ENCODE peak calls at places on chromosomes 12 and 14, in five cellular contexts. J, P, Y, D and A are unnamed samples. For H3K36me3, the result is how much of the 10 kb centered on the place peaks cover.

GRCh38 chr14:103772078-103772712 is 56.6 kb downstream of the ZFYVE21 start:
- DNase-seq in J (no peak), P (no peak), Y (no peak), D (no peak), A (no peak)

GRCh38 chr14:68612049-68612448 is 180.8 kb downstream of the ZFP36L1 start:
- DNase-seq in J (no peak), P (peak), Y (no peak), D (no peak), A (no peak)

GRCh38 chr12:47954467-47955045 is 8.8 kb upstream of the TMEM106C start:
- DNase-seq in J (no peak), P (no peak), Y (no peak), D (no peak), A (no peak)

GRCh38 chr14:51451561-51451960 is 200.1 kb upstream of the FRMD6 start:
- DNase-seq in J (no peak), P (no peak), Y (no peak), D (no peak), A (no peak)

GRCh38 chr12:45730116-45730841 is 773 bp downstream of the ARID2 start:
- DNase-seq in J (peak), P (peak), Y (peak), D (peak), A (peak)

GRCh38 chr12:130620281-130620680 is 95.8 kb downstream of the RIMBP2 start:
- DNase-seq in J (no peak), P (no peak), Y (no peak), D (no peak), A (no peak)

GRCh38 chr12:29044799-29045198 is 104.3 kb upstream of the FAR2 start:
- DNase-seq in J (no peak), P (no peak), Y (no peak), D (no peak), A (no peak)

GRCh38 chr14:101598159-101598558 is 36.9 kb downstream of the DIO3 start:
- DNase-seq in J (no peak), P (no peak), Y (no peak), D (no peak), A (no peak)

GRCh38 chr12:51631591-51631990 is 40.6 kb downstream of the SCN8A start:
- DNase-seq in J (no peak), P (peak), Y (no peak), D (no peak), A (no peak)

GRCh38 chr12:10722905-10723866 is at the start of gene YBX3:
- DNase-seq in J (peak), P (peak), Y (no peak), D (peak), A (peak)

GRCh38 chr12:57874166-57875108 is 27.9 kb upstream of the CTDSP2 start:
- DNase-seq in J (no peak), P (no peak), Y (no peak), D (no peak), A (no peak)

GRCh38 chr12:130457215-130457614 is 119.5 kb downstream of the PIWIL1 start:
- DNase-seq in J (no peak), P (no peak), Y (no peak), D (no peak), A (no peak)

GRCh38 chr12:65868133-65868705 is 43.9 kb downstream of the HMGA2 start:
- DNase-seq in J (no peak), P (peak), Y (no peak), D (no peak), A (no peak)

GRCh38 chr14:20144820-20145219 is 6.2 kb downstream of the OR4N5 start:
- DNase-seq in J (no peak), P (no peak), Y (no peak), D (no peak), A (no peak)

GRCh38 chr12:96237465-96238077 is 43.4 kb downstream of the ELK3 start:
- DNase-seq in J (peak), P (peak), Y (no peak), D (peak), A (no peak)

GRCh38 chr12:98873823-98874222 is 228.7 kb downstream of the APAF1 start:
- DNase-seq in J (no peak), P (no peak), Y (no peak), D (no peak), A (no peak)

GRCh38 chr12:66049538-66050282 is 80.8 kb downstream of the LLPH start:
- DNase-seq in J (no peak), P (peak), Y (no peak), D (no peak), A (no peak)

GRCh38 chr14:71415404-71415690 is 508.1 kb downstream of the PCNX1 start:
- DNase-seq in J (no peak), P (peak), Y (no peak), D (no peak), A (no peak)

GRCh38 chr14:106848330-106849121 is 1322.1 kb downstream of the TMEM121 start:
- DNase-seq in J (no peak), P (no peak), Y (peak), D (no peak), A (no peak)

GRCh38 chr12:113867258-113867657 is 98.9 kb downstream of the RBM19 start:
- DNase-seq in J (no peak), P (no peak), Y (peak), D (no peak), A (peak)

GRCh38 chr12:32061033-32061432 is 45.6 kb upstream of the BICD1 start:
- DNase-seq in J (no peak), P (no peak), Y (no peak), D (no peak), A (no peak)

GRCh38 chr12:76020731-76021672 is 10.6 kb downstream of the PHLDA1 start:
- DNase-seq in J (peak), P (peak), Y (no peak), D (peak), A (no peak)

GRCh38 chr14:50312734-50313054 is 570 bp downstream of the DMAC2L start:
- DNase-seq in J (no peak), P (peak), Y (no peak), D (no peak), A (no peak)

GRCh38 chr12:24025153-24025798 is 75.8 kb upstream of the SOX5 start:
- DNase-seq in J (no peak), P (peak), Y (no peak), D (no peak), A (no peak)

GRCh38 chr12:123942911-123943648 is 29.6 kb downstream of the CCDC92 start:
- DNase-seq in J (no peak), P (peak), Y (no peak), D (no peak), A (peak)

GRCh38 chr12:47814539-47815170 is 5.0 kb downstream of the HDAC7 start:
- DNase-seq in J (no peak), P (no peak), Y (no peak), D (peak), A (no peak)

GRCh38 chr12:132602578-132603239 is 7.7 kb downstream of the LRCOL1 start:
- DNase-seq in J (no peak), P (no peak), Y (no peak), D (peak), A (peak)

GRCh38 chr12:95473440-95473946 is 459 bp upstream of the METAP2 start:
- DNase-seq in J (peak), P (peak), Y (peak), D (peak), A (peak)

DNA sequence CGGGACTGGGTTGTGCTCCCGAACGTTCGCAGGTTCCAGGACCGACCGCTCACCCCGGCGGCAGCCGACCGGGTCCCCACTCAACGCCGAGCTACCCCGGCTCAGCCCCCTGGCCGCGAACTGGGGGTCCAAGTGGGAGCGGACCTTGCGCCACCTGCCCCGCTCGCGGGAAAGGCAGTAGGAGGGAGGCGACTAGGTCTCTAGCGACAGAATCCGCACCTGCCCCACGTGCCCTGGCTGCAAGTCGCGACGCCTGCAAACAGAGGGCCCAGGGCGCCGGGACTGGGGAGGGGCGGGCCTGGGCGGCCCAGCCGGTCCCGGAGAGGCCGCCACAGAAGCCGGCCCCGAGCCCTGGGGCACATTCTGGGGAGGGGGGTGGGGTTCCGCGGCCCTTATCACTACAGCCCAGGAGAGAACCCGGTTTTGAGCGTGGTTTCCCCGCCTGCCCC is 239.2 kb upstream of the CPNE8 start:
- DNase-seq in J (no peak), P (no peak), Y (no peak), D (no peak), A (peak)
- H3K4me3 ChIP-seq in J (no peak), P (no peak), Y (no peak), D (no peak), A (peak)

DNA sequence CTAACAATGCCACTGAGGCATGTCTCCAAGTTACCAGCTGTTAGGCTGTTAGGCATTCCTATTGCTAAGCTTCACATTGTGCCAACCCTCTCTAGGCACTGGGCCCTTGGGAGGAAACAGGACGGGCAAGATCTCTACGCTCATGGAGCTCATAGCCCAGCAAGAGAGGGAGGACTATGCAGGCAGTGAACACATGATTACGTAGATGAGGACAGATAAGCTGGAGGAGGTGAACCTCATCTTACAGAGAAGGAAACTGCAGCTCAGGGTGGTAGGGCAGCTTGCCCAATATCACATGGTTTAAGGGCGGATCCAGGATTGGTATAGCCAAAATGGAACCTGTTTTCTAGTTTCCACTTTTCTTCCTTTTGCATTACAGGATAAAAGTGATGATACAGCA is 7.8 kb downstream of the UBE3B start:
- DNase-seq in J (no peak), P (no peak), Y (no peak), D (no peak), A (no peak)
- H3K36me3 ChIP-seq in J (half or more), P (under half), Y (under half), D (under half), A (under half)

GRCh38 chr12:102962532-102962931 is 5.1 kb downstream of the ASCL1 start:
- DNase-seq in J (no peak), P (no peak), Y (no peak), D (no peak), A (peak)
- H3K4me3 ChIP-seq in J (no peak), P (no peak), Y (no peak), D (no peak), A (no peak)

DNA sequence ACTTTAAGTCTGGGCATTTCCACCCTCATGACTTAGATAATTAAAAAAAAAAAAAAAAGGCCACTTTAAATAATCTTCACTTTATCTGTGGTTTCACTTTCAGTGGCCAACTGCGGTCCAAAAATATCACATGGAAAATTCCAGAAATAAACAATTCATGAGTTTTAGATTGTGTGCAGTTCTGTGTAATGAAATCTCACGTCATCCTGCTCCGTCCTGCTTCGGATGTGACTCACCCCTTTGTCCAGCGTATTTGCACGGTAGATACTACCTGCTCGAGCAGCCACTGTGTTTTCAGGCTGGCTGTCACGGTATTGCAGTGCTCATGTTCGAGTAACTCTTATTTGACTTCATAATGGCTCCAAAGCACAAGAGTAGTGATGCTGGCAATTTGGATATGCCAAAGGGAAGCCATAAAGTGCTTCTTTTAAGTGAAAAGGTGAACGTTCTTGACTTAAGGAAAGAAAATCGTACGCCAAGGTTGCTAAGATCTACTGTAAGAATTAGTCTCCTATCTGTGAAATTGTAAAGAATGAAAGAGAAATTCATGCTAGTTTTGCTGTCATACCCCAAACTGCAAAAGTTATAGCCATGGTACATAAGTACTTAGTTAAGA is 2.4 kb downstream of the E2F7 start:
- DNase-seq in J (no peak), P (peak), Y (no peak), D (no peak), A (no peak)
- H3K36me3 ChIP-seq in J (under half), P (under half), Y (under half), D (under half), A (under half)